ENCODE peak calls at places on chromosomes 11 and 22, in five cellular contexts. One of them, this sample, is unnamed. For H3K4me1, the result is how much of the 10 kb centered on the place peaks cover.

GRCh38 chr11:34327804-34328631 is 29.8 kb downstream of the ABTB2 start:
- DNase-seq in H1: no peak
- DNase-seq in OCI-LY7: no peak
- DNase-seq in mucosa of descending colon: no peak
- DNase-seq in cardiac muscle cell: peak
- DNase-seq in this sample: no peak

GRCh38 chr11:6703247-6704063 is 20.3 kb upstream of the MRPL17 start:
- DNase-seq in H1: no peak
- DNase-seq in cardiac muscle cell: peak
- DNase-seq in mucosa of descending colon: peak
- DNase-seq in OCI-LY7: peak
- DNase-seq in this sample: peak

GRCh38 chr22:25159028-25159427 is 40.6 kb upstream of the CRYBB3 start:
- DNase-seq in H1: no peak
- DNase-seq in mucosa of descending colon: no peak
- DNase-seq in OCI-LY7: no peak
- DNase-seq in cardiac muscle cell: no peak
- DNase-seq in this sample: peak

GRCh38 chr11:10909141-10909883 is 51.5 kb upstream of the ZBED5 start:
- DNase-seq in mucosa of descending colon: no peak
- DNase-seq in OCI-LY7: no peak
- DNase-seq in cardiac muscle cell: no peak
- DNase-seq in H1: no peak
- DNase-seq in this sample: no peak

GRCh38 chr11:10925149-10925926 is 67.5 kb upstream of the ZBED5 start:
- DNase-seq in mucosa of descending colon: no peak
- DNase-seq in H1: no peak
- DNase-seq in cardiac muscle cell: no peak
- DNase-seq in OCI-LY7: no peak
- DNase-seq in this sample: no peak

GRCh38 chr22:46055176-46055850 is 78.4 kb upstream of the WNT7B start:
- DNase-seq in OCI-LY7: peak
- DNase-seq in cardiac muscle cell: no peak
- DNase-seq in mucosa of descending colon: peak
- DNase-seq in H1: no peak
- DNase-seq in this sample: peak

GRCh38 chr11:2299773-2300172 is 1.9 kb downstream of the C11orf21 start:
- DNase-seq in cardiac muscle cell: no peak
- DNase-seq in H1: no peak
- DNase-seq in mucosa of descending colon: no peak
- DNase-seq in OCI-LY7: no peak
- DNase-seq in this sample: no peak

GRCh38 chr11:71086687-71087258 is 165.6 kb downstream of the SHANK2 start:
- DNase-seq in mucosa of descending colon: no peak
- DNase-seq in cardiac muscle cell: peak
- DNase-seq in OCI-LY7: peak
- DNase-seq in H1: peak
- DNase-seq in this sample: peak

GRCh38 chr11:11535611-11536010 is 86.2 kb downstream of the GALNT18 start:
- DNase-seq in OCI-LY7: no peak
- DNase-seq in mucosa of descending colon: no peak
- DNase-seq in H1: no peak
- DNase-seq in cardiac muscle cell: no peak
- DNase-seq in this sample: no peak

GRCh38 chr11:120912504-120912903 is 111.4 kb upstream of the TBCEL start:
- DNase-seq in mucosa of descending colon: no peak
- DNase-seq in cardiac muscle cell: peak
- DNase-seq in H1: no peak
- DNase-seq in OCI-LY7: peak
- DNase-seq in this sample: no peak

GRCh38 chr11:17541330-17541885 is 2.8 kb downstream of the USH1C start:
- DNase-seq in H1: no peak
- DNase-seq in OCI-LY7: no peak
- DNase-seq in cardiac muscle cell: no peak
- DNase-seq in mucosa of descending colon: peak
- DNase-seq in this sample: no peak

GRCh38 chr11:95230054-95231034 is 658 bp downstream of the SESN3 start:
- DNase-seq in OCI-LY7: peak
- DNase-seq in mucosa of descending colon: no peak
- DNase-seq in cardiac muscle cell: peak
- DNase-seq in H1: no peak
- DNase-seq in this sample: no peak

GRCh38 chr11:26599421-26599820 is 27.4 kb upstream of the MUC15 start:
- DNase-seq in mucosa of descending colon: no peak
- DNase-seq in H1: no peak
- DNase-seq in OCI-LY7: no peak
- DNase-seq in cardiac muscle cell: no peak
- DNase-seq in this sample: no peak

GRCh38 chr11:74019860-74020259 is 11.0 kb upstream of the UCP3 start:
- DNase-seq in cardiac muscle cell: no peak
- DNase-seq in H1: no peak
- DNase-seq in OCI-LY7: no peak
- DNase-seq in mucosa of descending colon: no peak
- DNase-seq in this sample: no peak

GRCh38 chr11:132007184-132007583 is 636.8 kb downstream of the NTM start:
- DNase-seq in H1: no peak
- DNase-seq in mucosa of descending colon: no peak
- DNase-seq in cardiac muscle cell: no peak
- DNase-seq in OCI-LY7: no peak
- DNase-seq in this sample: no peak

GRCh38 chr22:44202261-44202789 is 21.6 kb downstream of the PARVG start:
- DNase-seq in H1: no peak
- DNase-seq in mucosa of descending colon: no peak
- DNase-seq in cardiac muscle cell: peak
- DNase-seq in OCI-LY7: no peak
- DNase-seq in this sample: no peak

GRCh38 chr11:35218956-35219355 is 80.0 kb downstream of the CD44 start:
- DNase-seq in cardiac muscle cell: no peak
- DNase-seq in OCI-LY7: no peak
- DNase-seq in H1: no peak
- DNase-seq in mucosa of descending colon: no peak
- DNase-seq in this sample: no peak

GRCh38 chr11:109605006-109605405 is 183.0 kb downstream of the C11orf87 start:
- DNase-seq in OCI-LY7: no peak
- DNase-seq in H1: no peak
- DNase-seq in mucosa of descending colon: no peak
- DNase-seq in cardiac muscle cell: no peak
- DNase-seq in this sample: no peak

GRCh38 chr11:121416909-121417567 is 35.1 kb upstream of the SORL1 start:
- DNase-seq in cardiac muscle cell: no peak
- DNase-seq in OCI-LY7: peak
- DNase-seq in H1: no peak
- DNase-seq in mucosa of descending colon: peak
- DNase-seq in this sample: peak

GRCh38 chr11:35288817-35289541 is 130.4 kb downstream of the SLC1A2 start:
- DNase-seq in H1: no peak
- DNase-seq in mucosa of descending colon: no peak
- DNase-seq in cardiac muscle cell: no peak
- DNase-seq in OCI-LY7: no peak
- DNase-seq in this sample: no peak

GRCh38 chr22:42300286-42301071 is 30.0 kb upstream of the TCF20 start:
- DNase-seq in OCI-LY7: peak
- DNase-seq in mucosa of descending colon: peak
- DNase-seq in cardiac muscle cell: no peak
- DNase-seq in H1: no peak
- DNase-seq in this sample: no peak

GRCh38 chr11:134267466-134267865 is 8.7 kb upstream of the GLB1L3 start:
- DNase-seq in cardiac muscle cell: no peak
- DNase-seq in OCI-LY7: no peak
- DNase-seq in H1: no peak
- DNase-seq in mucosa of descending colon: no peak
- DNase-seq in this sample: no peak

GRCh38 chr11:65613091-65613928 is 711 bp downstream of the MAP3K11 start:
- DNase-seq in H1: no peak
- DNase-seq in mucosa of descending colon: peak
- DNase-seq in OCI-LY7: peak
- DNase-seq in cardiac muscle cell: peak
- DNase-seq in this sample: no peak

GRCh38 chr11:118918686-118919280 is 6.9 kb downstream of the BCL9L start:
- DNase-seq in H1: no peak
- DNase-seq in cardiac muscle cell: no peak
- DNase-seq in mucosa of descending colon: no peak
- DNase-seq in OCI-LY7: no peak
- DNase-seq in this sample: no peak

GRCh38 chr11:43130616-43131015 is 181.2 kb upstream of the API5 start:
- DNase-seq in H1: no peak
- DNase-seq in cardiac muscle cell: peak
- DNase-seq in OCI-LY7: no peak
- DNase-seq in mucosa of descending colon: peak
- DNase-seq in this sample: peak

GRCh38 chr11:94776351-94777321 is 8.5 kb downstream of the AMOTL1 start:
- DNase-seq in cardiac muscle cell: no peak
- DNase-seq in H1: no peak
- DNase-seq in OCI-LY7: no peak
- DNase-seq in mucosa of descending colon: no peak
- DNase-seq in this sample: no peak

GRCh38 chr11:73761403-73761945 is 600 bp upstream of the RAB6A start:
- DNase-seq in OCI-LY7: no peak
- DNase-seq in mucosa of descending colon: peak
- DNase-seq in cardiac muscle cell: no peak
- DNase-seq in H1: no peak
- DNase-seq in this sample: peak

GRCh38 chr11:1200611-1201191 is 22.2 kb upstream of the MUC5B start:
- DNase-seq in cardiac muscle cell: no peak
- DNase-seq in mucosa of descending colon: no peak
- DNase-seq in OCI-LY7: no peak
- DNase-seq in H1: no peak
- DNase-seq in this sample: no peak
- H3K4me1 ChIP-seq in cardiac muscle cell: under half
- H3K4me1 ChIP-seq in mucosa of descending colon: under half
- H3K4me1 ChIP-seq in OCI-LY7: under half
- H3K4me1 ChIP-seq in H1: under half
- H3K4me1 ChIP-seq in this sample: under half

GRCh38 chr11:63622318-63622717 is 8.1 kb upstream of the PLAAT3 start:
- DNase-seq in OCI-LY7: no peak
- DNase-seq in H1: no peak
- DNase-seq in cardiac muscle cell: no peak
- DNase-seq in mucosa of descending colon: no peak
- DNase-seq in this sample: no peak
- H3K4me1 ChIP-seq in OCI-LY7: under half
- H3K4me1 ChIP-seq in H1: under half
- H3K4me1 ChIP-seq in cardiac muscle cell: under half
- H3K4me1 ChIP-seq in mucosa of descending colon: under half
- H3K4me1 ChIP-seq in this sample: under half

GRCh38 chr11:64222651-64223000 is 3.4 kb downstream of the TRPT1 start:
- DNase-seq in H1: no peak
- DNase-seq in OCI-LY7: no peak
- DNase-seq in mucosa of descending colon: no peak
- DNase-seq in cardiac muscle cell: no peak
- DNase-seq in this sample: no peak
- H3K4me1 ChIP-seq in H1: under half
- H3K4me1 ChIP-seq in OCI-LY7: under half
- H3K4me1 ChIP-seq in mucosa of descending colon: under half
- H3K4me1 ChIP-seq in cardiac muscle cell: under half
- H3K4me1 ChIP-seq in this sample: under half

DNA sequence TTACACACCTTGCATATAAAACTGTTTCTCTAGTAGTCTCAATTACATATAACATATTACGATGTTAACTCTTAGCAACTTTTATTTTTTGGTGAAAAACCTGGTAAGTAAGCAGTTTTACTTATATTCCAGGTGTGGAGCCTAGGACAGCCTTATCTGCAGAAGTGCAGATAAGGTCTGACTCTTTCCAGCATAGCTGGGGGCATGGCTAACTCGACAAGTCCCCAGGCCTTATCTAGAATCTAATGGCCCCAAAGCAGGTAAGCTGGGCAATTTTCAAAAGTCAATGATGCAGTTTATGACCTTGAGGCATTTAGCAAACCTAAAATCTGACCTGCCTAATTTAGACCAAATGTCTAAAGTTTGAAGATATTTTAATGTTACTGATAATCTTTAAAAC is 4.2 kb upstream of the C1QTNF6 start:
- DNase-seq in H1: no peak
- DNase-seq in mucosa of descending colon: no peak
- DNase-seq in cardiac muscle cell: no peak
- DNase-seq in OCI-LY7: no peak
- DNase-seq in this sample: no peak
- H3K4me1 ChIP-seq in H1: under half
- H3K4me1 ChIP-seq in mucosa of descending colon: under half
- H3K4me1 ChIP-seq in cardiac muscle cell: under half
- H3K4me1 ChIP-seq in OCI-LY7: under half
- H3K4me1 ChIP-seq in this sample: half or more

This sample was measured in adrenal gland.